ENCODE peak calls at places on chromosome 1, in six cellular contexts. F, W, I, A, D and K are unnamed samples. For H3K4me1, the result is how much of the 10 kb centered on the place peaks cover.

GRCh38 chr1:159918041-159918917 is 7.0 kb downstream of the TAGLN2 start:
- DNase-seq in I (no peak), W (no peak), F (no peak), A (peak), D (no peak), K (no peak)

GRCh38 chr1:29123871-29124365 is at the start of gene TMEM200B:
- DNase-seq in F (peak), I (no peak), W (no peak), D (peak), A (no peak), K (no peak)

GRCh38 chr1:100643430-100644196 is 75.9 kb upstream of the VCAM1 start:
- DNase-seq in A (peak), W (no peak), I (no peak), F (no peak), D (no peak), K (no peak)

GRCh38 chr1:161196521-161197451 is 2.1 kb downstream of the ADAMTS4 start:
- DNase-seq in I (peak), D (no peak), F (peak), W (no peak), A (peak), K (no peak)

GRCh38 chr1:8213676-8214075 is 104.2 kb upstream of the SLC45A1 start:
- DNase-seq in D (no peak), F (no peak), W (peak), I (no peak), A (no peak), K (no peak)

GRCh38 chr1:108983114-108983513 is 19.8 kb upstream of the CLCC1 start:
- DNase-seq in D (no peak), A (no peak), W (no peak), I (no peak), F (no peak), K (no peak)

GRCh38 chr1:117599822-117600221 is 6.0 kb upstream of the TENT5C start:
- DNase-seq in A (no peak), I (no peak), F (no peak), W (no peak), D (peak), K (no peak)

GRCh38 chr1:63955746-63956145 is 181.9 kb downstream of the ROR1 start:
- DNase-seq in I (no peak), F (no peak), W (peak), D (no peak), A (peak), K (no peak)

GRCh38 chr1:117821782-117822447 is 107.5 kb downstream of the GDAP2 start:
- DNase-seq in W (no peak), F (peak), A (peak), D (no peak), I (peak), K (no peak)

GRCh38 chr1:906532-907420 is 16.9 kb upstream of the SAMD11 start:
- DNase-seq in W (peak), F (peak), D (peak), A (peak), I (peak), K (no peak)

GRCh38 chr1:115874929-115875328 is 34.0 kb upstream of the NHLH2 start:
- DNase-seq in A (peak), I (no peak), F (no peak), D (no peak), W (no peak), K (no peak)

GRCh38 chr1:1063945-1064831 is 9.9 kb downstream of the RNF223 start:
- DNase-seq in W (peak), A (peak), D (peak), F (peak), I (no peak), K (no peak)

GRCh38 chr1:230072296-230072695 is 5.3 kb downstream of the GALNT2 start:
- DNase-seq in I (peak), A (no peak), F (no peak), W (no peak), D (no peak), K (no peak)

GRCh38 chr1:111648826-111649225 is 29.2 kb downstream of the RAP1A start:
- DNase-seq in I (no peak), D (no peak), F (no peak), W (peak), A (no peak), K (no peak)

GRCh38 chr1:19436716-19437476 is 48.4 kb downstream of the CAPZB start:
- DNase-seq in A (no peak), W (peak), F (no peak), D (peak), I (peak), K (no peak)

GRCh38 chr1:15732686-15733081 is 3.4 kb upstream of the SLC25A34 start:
- DNase-seq in A (no peak), I (no peak), D (no peak), W (no peak), F (no peak), K (no peak)

GRCh38 chr1:218556016-218556415 is 210.9 kb downstream of the TGFB2 start:
- DNase-seq in D (no peak), W (no peak), F (no peak), I (no peak), A (no peak), K (no peak)

GRCh38 chr1:208526726-208527125 is 282.5 kb upstream of the PLXNA2 start:
- DNase-seq in F (no peak), D (no peak), I (no peak), A (no peak), W (no peak), K (no peak)

GRCh38 chr1:204268101-204268500 is 54.3 kb upstream of the GOLT1A start:
- DNase-seq in A (no peak), W (no peak), D (no peak), F (no peak), I (no peak), K (no peak)

GRCh38 chr1:103123321-103123720 is 15.0 kb upstream of the COL11A1 start:
- DNase-seq in I (no peak), A (no peak), F (no peak), D (no peak), W (no peak), K (no peak)

GRCh38 chr1:113917400-113918082 is 11.6 kb upstream of the HIPK1 start:
- DNase-seq in W (no peak), I (no peak), D (no peak), A (peak), F (no peak), K (no peak)

GRCh38 chr1:149848340-149848771 is 51.0 kb upstream of the BOLA1 start:
- DNase-seq in F (no peak), I (no peak), W (no peak), A (no peak), D (no peak), K (no peak)

GRCh38 chr1:181104790-181105133 is 16.3 kb downstream of the IER5 start:
- DNase-seq in A (no peak), W (no peak), F (no peak), I (peak), D (no peak), K (no peak)

GRCh38 chr1:109395602-109396512 is 1.9 kb downstream of the SORT1 start:
- DNase-seq in W (no peak), I (no peak), D (no peak), F (no peak), A (peak), K (no peak)

GRCh38 chr1:156676820-156677615 is at the start of gene NES:
- DNase-seq in D (peak), W (peak), F (peak), I (peak), A (peak), K (no peak)

GRCh38 chr1:8552135-8552534 is 234.2 kb downstream of the SLC45A1 start:
- DNase-seq in A (no peak), W (no peak), I (no peak), F (no peak), D (no peak), K (no peak)

GRCh38 chr1:5983361-5984103 is 8.7 kb downstream of the NPHP4 start:
- DNase-seq in A (peak), D (no peak), F (no peak), W (no peak), I (no peak), K (no peak)

GRCh38 chr1:21239181-21239580 is 51.1 kb downstream of the ECE1 start:
- DNase-seq in I (no peak), A (peak), F (no peak), D (no peak), W (no peak), K (no peak)

GRCh38 chr1:216750031-216750627 is 26.9 kb upstream of the ESRRG start:
- DNase-seq in W (peak), A (peak), F (peak), D (no peak), I (no peak), K (no peak)

GRCh38 chr1:227894306-227894721 is 53.4 kb downstream of the WNT9A start:
- DNase-seq in W (peak), D (no peak), I (no peak), F (no peak), A (no peak), K (no peak)

GRCh38 chr1:187654635-187655034 is 825.9 kb downstream of the PLA2G4A start:
- DNase-seq in W (no peak), D (no peak), F (no peak), A (peak), I (no peak), K (no peak)

GRCh38 chr1:112869895-112870294 is 86.1 kb downstream of the SLC16A1 start:
- DNase-seq in A (no peak), W (no peak), I (no peak), D (no peak), F (no peak), K (no peak)

GRCh38 chr1:66445492-66446181 is 88.3 kb upstream of the SGIP1 start:
- DNase-seq in F (peak), I (no peak), W (peak), D (no peak), A (no peak), K (no peak)

GRCh38 chr1:219732814-219733491 is 120.0 kb upstream of the ZC3H11B start:
- DNase-seq in F (no peak), A (no peak), I (no peak), W (no peak), D (no peak), K (no peak)

GRCh38 chr1:156097499-156098178 is 15.4 kb upstream of the MEX3A start:
- DNase-seq in I (no peak), F (no peak), W (no peak), D (no peak), A (no peak), K (no peak)

GRCh38 chr1:80258659-80259058 is 1252.1 kb upstream of the ADGRL4 start:
- DNase-seq in I (no peak), W (no peak), A (no peak), F (no peak), D (no peak), K (no peak)

GRCh38 chr1:202639500-202639899 is 70.8 kb downstream of the SYT2 start:
- DNase-seq in D (no peak), W (no peak), I (no peak), A (peak), F (no peak), K (no peak)

DNA sequence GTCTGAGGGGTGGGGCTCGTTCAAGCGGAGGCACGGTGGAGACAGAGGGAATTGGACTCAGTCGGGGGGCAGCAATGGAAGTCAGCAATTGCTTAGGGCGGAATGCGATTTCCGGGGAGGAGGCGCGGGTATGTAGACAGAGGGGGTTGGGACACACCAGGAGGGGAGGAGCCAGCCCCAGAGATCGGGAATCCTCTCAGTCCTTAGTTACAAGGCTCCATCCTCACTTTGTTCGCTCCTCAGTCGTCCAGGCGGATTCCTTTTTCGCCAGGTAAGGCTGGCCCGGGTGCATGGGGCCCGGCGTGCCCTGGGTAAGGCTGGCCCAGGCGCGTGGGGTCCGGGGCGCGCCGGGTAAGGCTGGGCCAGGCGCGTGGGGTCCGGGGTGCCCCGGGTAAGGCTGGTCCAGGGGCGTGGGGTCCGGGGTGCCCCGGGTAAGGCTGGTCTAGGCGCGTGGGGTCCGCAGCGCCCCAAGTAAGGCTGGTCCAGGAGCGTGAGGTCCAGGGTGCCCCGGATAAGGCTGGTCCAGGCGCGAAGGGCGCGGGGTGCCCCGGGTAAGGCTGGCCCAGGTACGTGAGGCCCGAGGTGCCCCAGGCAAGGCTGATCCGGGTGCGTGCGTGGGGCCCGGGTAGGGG is at the start of gene L1TD1:
- DNase-seq in I (peak), D (no peak), A (no peak), W (peak), F (no peak), K (no peak)
- H3K4me3 ChIP-seq in I (peak), D (peak), A (no peak), W (peak), F (peak), K (peak)

DNA sequence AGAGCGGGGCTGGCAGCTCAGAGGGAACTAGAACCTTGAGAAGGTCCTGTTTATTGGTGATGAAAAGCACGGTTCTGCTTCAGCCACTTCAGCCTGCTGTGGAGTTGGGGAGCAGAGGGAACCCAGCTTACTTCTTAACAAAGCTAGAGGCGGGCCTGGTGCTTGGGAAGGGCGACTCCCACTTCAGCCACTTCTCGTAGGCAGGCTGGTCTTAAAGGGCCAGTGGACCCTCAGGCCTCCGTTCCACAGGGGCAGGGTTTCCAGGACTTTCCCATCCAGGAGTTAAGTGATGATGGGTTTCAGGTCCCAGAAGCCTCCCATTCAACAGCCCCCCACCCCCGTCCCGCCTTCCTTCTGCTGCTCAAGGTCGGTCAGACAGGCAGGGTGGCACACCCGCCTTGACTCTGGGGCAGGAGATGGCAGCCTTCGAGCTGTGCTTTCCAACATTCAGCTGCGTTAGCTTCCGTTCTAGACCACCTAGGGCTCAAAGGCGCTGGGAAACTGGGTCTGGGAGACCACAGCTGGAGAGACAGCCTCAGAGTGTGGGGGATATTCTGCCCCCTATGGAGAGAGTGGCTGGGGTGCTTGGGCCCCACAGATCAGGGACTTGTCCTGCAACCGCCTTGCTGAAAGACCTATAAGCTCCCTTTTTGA is 3.4 kb downstream of the RUNX3 start:
- DNase-seq in F (no peak), A (no peak), I (peak), W (no peak), D (no peak), K (no peak)
- H3K4me1 ChIP-seq in F (under half), A (under half), I (under half), W (under half), D (under half), K (under half)

GRCh38 chr1:38046333-38046883 is at the start of gene POU3F1:
- DNase-seq in D (no peak), F (no peak), A (no peak), I (no peak), W (no peak), K (no peak)

GRCh38 chr1:38047603-38048146 is 1.1 kb upstream of the POU3F1 start:
- DNase-seq in I (no peak), W (peak), A (peak), F (no peak), D (no peak), K (no peak)

GRCh38 chr1:38045431-38046332 is 911 bp downstream of the POU3F1 start:
- DNase-seq in F (no peak), D (no peak), W (peak), A (no peak), I (no peak), K (no peak)

GRCh38 chr1:38044224-38045215 is 2.1 kb downstream of the POU3F1 start:
- DNase-seq in W (no peak), I (no peak), F (no peak), D (no peak), A (no peak), K (no peak)

GRCh38 chr1:38046884-38047602 is 450 bp upstream of the POU3F1 start:
- DNase-seq in A (peak), W (peak), F (peak), D (peak), I (peak), K (no peak)
- TF ChIP-seq POLR2A in A (no peak), W (peak), F (no peak), D (no peak), I (no peak), K (no peak)

GRCh38 chr1:198933506-198933905 is 294.7 kb downstream of the PTPRC start:
- DNase-seq in I (no peak), D (no peak), W (no peak), F (no peak), A (no peak), K (no peak)

GRCh38 chr1:198934414-198934813 is 295.6 kb downstream of the PTPRC start:
- DNase-seq in A (no peak), D (no peak), W (no peak), F (no peak), I (no peak), K (no peak)

GRCh38 chr1:198935371-198935921 is 296.6 kb downstream of the PTPRC start:
- DNase-seq in F (peak), A (peak), W (peak), I (peak), D (no peak), K (no peak)

GRCh38 chr1:198936371-198937083 is 297.7 kb downstream of the PTPRC start:
- DNase-seq in D (no peak), A (peak), I (no peak), W (no peak), F (peak), K (no peak)

GRCh38 chr1:198934901-198935301 is 296.1 kb downstream of the PTPRC start:
- DNase-seq in D (no peak), I (no peak), A (peak), F (no peak), W (no peak), K (no peak)
- H3K4me3 ChIP-seq in D (peak), I (peak), A (peak), F (peak), W (peak), K (peak)